ENCODE peak calls at places on chromosomes 3 and 15, in six cellular contexts. T, Y, W, K, U and B are unnamed samples. For H3K27me3 and H3K9me3, the result is how much of the 10 kb centered on the place peaks cover.

GRCh38 chr3:176514297-176514696 is 683.0 kb downstream of the TBL1XR1 start:
- DNase-seq in T (peak), Y (no peak), W (no peak), K (no peak), U (peak), B (no peak)

GRCh38 chr15:92570391-92570790 is 85.2 kb downstream of the FAM174B start:
- DNase-seq in T (no peak), Y (no peak), W (no peak), K (no peak), U (no peak), B (no peak)

GRCh38 chr15:85527907-85528306 is 147.5 kb downstream of the AKAP13 start:
- DNase-seq in T (no peak), Y (no peak), W (no peak), K (no peak), U (no peak), B (no peak)

GRCh38 chr3:14849831-14850230 is 31.1 kb downstream of the FGD5 start:
- DNase-seq in T (no peak), Y (no peak), W (peak), K (no peak), U (no peak), B (no peak)

GRCh38 chr15:83404143-83404542 is 43.0 kb upstream of the SH3GL3 start:
- DNase-seq in T (no peak), Y (no peak), W (no peak), K (no peak), U (no peak), B (no peak)

GRCh38 chr3:24005669-24006068 is 60.6 kb downstream of the NR1D2 start:
- DNase-seq in T (no peak), Y (no peak), W (no peak), K (no peak), U (no peak), B (no peak)

GRCh38 chr15:32838820-32839219 is 121.0 kb downstream of the GREM1 start:
- DNase-seq in T (peak), Y (no peak), W (no peak), K (no peak), U (no peak), B (peak)

GRCh38 chr3:187186801-187187421 is 10.4 kb upstream of the RTP1 start:
- DNase-seq in T (peak), Y (no peak), W (peak), K (peak), U (peak), B (peak)

GRCh38 chr3:183308746-183309145 is 55.7 kb downstream of the B3GNT5 start:
- DNase-seq in T (no peak), Y (no peak), W (no peak), K (no peak), U (no peak), B (no peak)

GRCh38 chr3:186365202-186365974 is 3.4 kb upstream of the DGKG start:
- DNase-seq in T (no peak), Y (no peak), W (no peak), K (no peak), U (no peak), B (peak)

GRCh38 chr3:48859188-48859587 is 11.5 kb upstream of the PRKAR2A start:
- DNase-seq in T (no peak), Y (no peak), W (no peak), K (no peak), U (no peak), B (no peak)

GRCh38 chr3:178350763-178351162 is 185.5 kb upstream of the KCNMB2 start:
- DNase-seq in T (no peak), Y (no peak), W (no peak), K (no peak), U (no peak), B (no peak)

GRCh38 chr3:196936288-196936687 is 6.0 kb downstream of the NCBP2 start:
- DNase-seq in T (no peak), Y (no peak), W (no peak), K (no peak), U (no peak), B (no peak)

GRCh38 chr15:34682673-34683072 is 72.1 kb downstream of the GJD2 start:
- DNase-seq in T (no peak), Y (no peak), W (no peak), K (no peak), U (no peak), B (no peak)

GRCh38 chr15:34684351-34684750 is 70.4 kb downstream of the GJD2 start:
- DNase-seq in T (no peak), Y (no peak), W (no peak), K (no peak), U (no peak), B (no peak)

GRCh38 chr15:34679326-34679725 is 75.5 kb downstream of the GJD2 start:
- DNase-seq in T (no peak), Y (no peak), W (no peak), K (no peak), U (no peak), B (no peak)
- H3K27me3 ChIP-seq in T (under half), Y (under half), W (under half), K (under half), U (under half), B (under half)

DNA sequence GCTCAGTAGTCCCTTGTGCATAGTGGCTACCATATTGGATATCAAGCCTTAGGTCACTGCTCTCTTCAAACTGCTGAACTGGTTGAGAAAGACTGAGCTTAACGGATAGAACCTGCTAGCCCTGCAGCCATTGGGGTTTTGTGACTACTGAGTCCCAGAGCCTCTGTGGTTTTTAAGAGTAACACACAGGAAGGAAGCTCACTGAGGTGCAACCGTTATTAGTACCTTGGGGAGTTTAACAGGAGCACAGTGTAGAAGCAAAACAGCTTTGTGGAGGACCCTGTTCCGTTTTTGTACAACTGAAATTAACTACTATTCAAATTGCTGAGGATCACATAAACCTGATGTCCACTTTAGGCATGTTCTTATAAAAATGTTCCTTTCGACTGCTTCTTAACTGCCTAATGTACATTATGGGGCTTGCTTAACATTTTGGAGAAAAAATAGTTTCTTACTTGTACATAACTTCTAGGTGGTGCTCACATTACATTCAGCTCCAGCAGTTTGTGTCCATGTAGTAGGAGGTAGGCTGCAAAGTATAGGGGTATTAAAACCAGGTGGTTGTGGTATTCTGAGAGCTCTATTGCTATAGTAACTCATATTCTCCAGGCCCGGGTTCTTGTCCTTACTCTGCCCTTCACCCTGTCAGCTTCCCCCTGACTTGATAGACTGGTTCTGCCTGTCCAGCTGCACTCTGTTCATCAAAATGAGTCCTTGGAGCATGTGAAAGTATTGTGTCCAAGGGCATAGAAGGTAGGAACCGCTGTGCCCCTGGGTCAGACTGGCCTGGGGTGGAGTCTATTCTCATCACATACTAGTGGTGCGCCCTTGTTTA is 17.3 kb downstream of the PXK start:
- DNase-seq in T (no peak), Y (no peak), W (no peak), K (no peak), U (no peak), B (peak)
- TF ChIP-seq POLR2A in T (no peak), Y (no peak), W (no peak), K (no peak), U (no peak), B (no peak)

DNA sequence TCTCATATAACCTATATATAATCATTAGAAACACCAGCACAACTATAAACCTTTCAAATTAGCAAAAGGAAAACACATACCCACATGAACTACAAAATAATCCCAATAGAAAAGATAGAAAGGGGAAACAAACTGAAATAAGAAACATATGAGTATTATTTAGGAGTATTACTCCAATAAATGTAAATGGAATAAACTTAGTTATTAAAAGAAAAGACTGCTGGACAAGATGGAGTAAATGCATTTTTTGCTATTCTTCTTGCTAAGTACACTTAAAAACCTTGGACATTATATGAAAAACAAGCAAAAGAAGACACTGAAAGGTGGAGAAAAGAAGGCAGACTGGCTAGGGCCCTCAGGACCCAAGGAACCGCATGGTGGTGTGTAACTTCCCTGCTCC is 43.5 kb upstream of the ADAMTS17 start:
- DNase-seq in T (no peak), Y (no peak), W (no peak), K (no peak), U (no peak), B (no peak)
- H3K9me3 ChIP-seq in T (under half), Y (under half), W (under half), K (under half), U (under half), B (under half)

GRCh38 chr15:88803241-88803919 is at the start of gene ACAN:
- DNase-seq in T (no peak), Y (no peak), W (no peak), K (no peak), U (no peak), B (no peak)

GRCh38 chr15:88803920-88804247 is 648 bp downstream of the ACAN start:
- DNase-seq in T (no peak), Y (no peak), W (no peak), K (no peak), U (no peak), B (no peak)

GRCh38 chr15:88804257-88804656 is 1.0 kb downstream of the ACAN start:
- DNase-seq in T (no peak), Y (no peak), W (no peak), K (no peak), U (no peak), B (no peak)

GRCh38 chr15:88802991-88803240 is 320 bp upstream of the ACAN start:
- DNase-seq in T (no peak), Y (no peak), W (no peak), K (no peak), U (no peak), B (no peak)

DNA sequence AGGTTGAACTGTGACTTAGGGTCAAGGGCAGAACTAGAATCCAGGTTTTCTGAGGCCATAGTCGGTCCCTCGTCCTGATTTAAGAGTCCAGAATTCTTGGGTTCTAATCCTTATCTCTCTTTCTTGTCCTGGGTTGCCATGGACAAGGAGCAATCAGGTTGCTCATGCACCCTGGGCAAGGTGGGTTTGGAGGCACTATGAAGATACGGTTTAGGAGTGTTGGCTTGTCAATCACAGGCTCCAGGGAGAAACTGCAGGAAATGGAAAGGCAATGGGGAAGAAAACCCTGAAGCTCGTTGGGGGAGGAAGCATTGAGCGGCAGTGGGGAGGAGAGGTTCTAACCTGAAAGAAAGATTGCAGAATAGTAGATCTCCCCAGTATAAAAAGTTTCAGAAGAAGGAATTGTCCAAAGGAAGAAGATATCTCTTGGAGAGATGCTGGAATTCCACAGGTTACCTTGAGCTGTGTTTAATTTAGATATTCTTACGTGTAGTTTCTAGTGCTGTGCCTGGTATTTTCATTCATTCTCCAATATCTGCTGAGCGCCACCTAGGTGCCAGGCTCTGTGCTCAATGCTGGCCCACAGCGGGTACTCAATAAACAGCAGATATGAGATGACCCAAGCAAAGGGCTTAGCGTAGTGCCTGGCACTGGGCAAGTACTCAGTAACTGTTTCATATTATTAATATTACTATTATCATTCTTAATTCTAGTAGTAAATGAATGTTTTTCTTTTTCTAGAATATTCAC is 2.0 kb downstream of the ACAN start:
- DNase-seq in T (no peak), Y (no peak), W (no peak), K (no peak), U (no peak), B (no peak)
- H3K27me3 ChIP-seq in T (half or more), Y (under half), W (under half), K (half or more), U (under half), B (under half)

GRCh38 chr3:86990734-86991481 is at the start of gene VGLL3:
- DNase-seq in T (no peak), Y (no peak), W (peak), K (peak), U (no peak), B (peak)
- TF ChIP-seq POLR2A in T (no peak), Y (peak), W (no peak), K (peak), U (no peak), B (peak)

GRCh38 chr3:44734646-44735168 is 5.3 kb downstream of the ZNF501 start:
- DNase-seq in T (no peak), Y (no peak), W (no peak), K (no peak), U (no peak), B (no peak)

GRCh38 chr3:44729384-44729910 is at the start of gene ZNF501:
- DNase-seq in T (peak), Y (peak), W (peak), K (peak), U (peak), B (peak)
- H3K9me3 ChIP-seq in T (under half), Y (under half), W (under half), K (half or more), U (under half), B (under half)

DNA sequence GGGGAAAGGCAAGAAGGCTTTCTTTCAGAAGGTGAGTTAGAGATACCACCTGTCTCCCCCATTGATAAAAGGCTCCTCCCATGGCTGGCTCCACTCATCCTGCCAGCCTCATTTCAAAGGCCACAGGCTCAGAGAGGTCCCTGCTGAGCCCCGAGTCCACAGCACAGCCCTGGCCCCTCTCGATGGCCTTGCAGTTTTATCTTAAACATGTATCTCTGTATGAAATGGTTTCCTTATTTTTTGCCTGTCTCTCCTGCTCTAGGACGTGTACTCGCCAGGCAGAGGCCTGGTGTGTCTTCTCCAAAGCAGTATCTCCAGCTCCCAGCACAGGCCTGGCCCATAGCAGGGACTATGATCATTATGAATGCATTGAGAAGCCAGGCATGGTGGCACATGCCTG is 160.5 kb upstream of the NSMCE3 start:
- DNase-seq in T (no peak), Y (no peak), W (no peak), K (no peak), U (no peak), B (no peak)
- H3K27me3 ChIP-seq in T (under half), Y (under half), W (under half), K (under half), U (under half), B (under half)

GRCh38 chr15:40694706-40695468 is at the start of gene RAD51:
- DNase-seq in T (peak), Y (peak), W (peak), K (peak), U (peak), B (peak)
- TF ChIP-seq POLR2A in T (peak), Y (peak), W (peak), K (peak), U (peak), B (peak)

GRCh38 chr3:44499149-44499898 is 21.9 kb upstream of the ZNF445 start:
- DNase-seq in T (no peak), Y (no peak), W (no peak), K (no peak), U (no peak), B (no peak)
- H3K9me3 ChIP-seq in T (under half), Y (under half), W (under half), K (half or more), U (under half), B (under half)